ENCODE peak calls at places on chromosome 15, in nine cellular contexts. G is left ventricle myocardium inferior; B is Panc1; C is RWPE2; W is cardiac muscle cell; K is tibial nerve; Z is suprapubic skin; H is breast epithelium; O is CD8-positive, alpha-beta T cell. M is an unnamed sample.

GRCh38 chr15:60576515-60576914 is 97.6 kb upstream of the ICE2 start:
- DNase-seq in K (no peak), Z (no peak), B (no peak), C (no peak), W (no peak), G (no peak), H (no peak), O (no peak), M (no peak)

GRCh38 chr15:52527898-52528464 is 699 bp downstream of the MYO5A start:
- DNase-seq in O (peak), H (no peak), B (no peak), W (peak), G (no peak), C (no peak), Z (no peak), K (no peak), M (peak)

GRCh38 chr15:41219381-41219780 is 11.2 kb downstream of the EXD1 start:
- DNase-seq in Z (no peak), G (no peak), B (no peak), C (no peak), K (no peak), O (no peak), W (no peak), H (no peak), M (no peak)

GRCh38 chr15:31309893-31310606 is 16.6 kb upstream of the KLF13 start:
- DNase-seq in W (no peak), B (no peak), O (no peak), K (peak), H (peak), Z (no peak), C (no peak), G (no peak), M (no peak)

GRCh38 chr15:39661776-39662175 is 80.9 kb downstream of the THBS1 start:
- DNase-seq in B (no peak), H (no peak), O (no peak), Z (no peak), W (no peak), C (no peak), K (no peak), G (no peak), M (no peak)

GRCh38 chr15:90291679-90292356 is 26.3 kb downstream of the NGRN start:
- DNase-seq in B (no peak), H (no peak), G (no peak), O (no peak), C (no peak), K (no peak), W (peak), Z (no peak), M (no peak)

GRCh38 chr15:39113741-39114140 is 467.1 kb upstream of the THBS1 start:
- DNase-seq in H (no peak), K (no peak), W (no peak), B (no peak), Z (no peak), G (no peak), C (no peak), O (no peak), M (no peak)

GRCh38 chr15:51681303-51681963 is at the start of gene SCG3:
- DNase-seq in K (peak), W (peak), C (peak), Z (peak), B (no peak), H (no peak), G (peak), O (peak), M (peak)

GRCh38 chr15:60590935-60591490 is 112.1 kb upstream of the ICE2 start:
- DNase-seq in Z (peak), W (peak), B (no peak), O (peak), G (peak), H (peak), K (peak), C (peak), M (peak)

GRCh38 chr15:90683371-90683770 is 33.8 kb upstream of the BLM start:
- DNase-seq in Z (no peak), G (no peak), K (no peak), W (no peak), C (no peak), O (no peak), B (no peak), H (no peak), M (no peak)

GRCh38 chr15:39130556-39131379 is 450.1 kb upstream of the THBS1 start:
- DNase-seq in O (no peak), Z (no peak), C (no peak), G (no peak), B (no peak), W (no peak), H (no peak), K (no peak), M (no peak)

GRCh38 chr15:78749831-78750230 is 61.4 kb downstream of the ADAMTS7 start:
- DNase-seq in H (no peak), C (peak), B (no peak), K (no peak), O (no peak), W (no peak), G (no peak), Z (peak), M (peak)

GRCh38 chr15:78752492-78753358 is 58.5 kb downstream of the ADAMTS7 start:
- DNase-seq in K (no peak), G (no peak), O (no peak), C (peak), B (no peak), H (no peak), W (no peak), Z (peak), M (no peak)

GRCh38 chr15:78751602-78751979 is 59.7 kb downstream of the ADAMTS7 start:
- DNase-seq in G (no peak), B (no peak), Z (peak), O (no peak), H (no peak), K (no peak), W (no peak), C (peak), M (no peak)

GRCh38 chr15:78750566-78750965 is 60.7 kb downstream of the ADAMTS7 start:
- DNase-seq in W (no peak), K (no peak), G (no peak), C (peak), Z (peak), O (no peak), B (no peak), H (no peak), M (peak)
- H3K4me3 ChIP-seq in W (no peak), K (no peak), G (peak), C (no peak), Z (no peak), O (no peak), B (peak), H (peak), M (peak)

GRCh38 chr15:68730491-68731317 is 90.0 kb downstream of the ANP32A start:
- DNase-seq in C (no peak), K (no peak), H (no peak), G (peak), Z (no peak), W (peak), O (no peak), B (no peak), M (peak)
- H3K27ac ChIP-seq in C (no peak), K (no peak), H (peak), G (peak), Z (no peak), W (peak), O (no peak), B (no peak), M (peak)

DNA sequence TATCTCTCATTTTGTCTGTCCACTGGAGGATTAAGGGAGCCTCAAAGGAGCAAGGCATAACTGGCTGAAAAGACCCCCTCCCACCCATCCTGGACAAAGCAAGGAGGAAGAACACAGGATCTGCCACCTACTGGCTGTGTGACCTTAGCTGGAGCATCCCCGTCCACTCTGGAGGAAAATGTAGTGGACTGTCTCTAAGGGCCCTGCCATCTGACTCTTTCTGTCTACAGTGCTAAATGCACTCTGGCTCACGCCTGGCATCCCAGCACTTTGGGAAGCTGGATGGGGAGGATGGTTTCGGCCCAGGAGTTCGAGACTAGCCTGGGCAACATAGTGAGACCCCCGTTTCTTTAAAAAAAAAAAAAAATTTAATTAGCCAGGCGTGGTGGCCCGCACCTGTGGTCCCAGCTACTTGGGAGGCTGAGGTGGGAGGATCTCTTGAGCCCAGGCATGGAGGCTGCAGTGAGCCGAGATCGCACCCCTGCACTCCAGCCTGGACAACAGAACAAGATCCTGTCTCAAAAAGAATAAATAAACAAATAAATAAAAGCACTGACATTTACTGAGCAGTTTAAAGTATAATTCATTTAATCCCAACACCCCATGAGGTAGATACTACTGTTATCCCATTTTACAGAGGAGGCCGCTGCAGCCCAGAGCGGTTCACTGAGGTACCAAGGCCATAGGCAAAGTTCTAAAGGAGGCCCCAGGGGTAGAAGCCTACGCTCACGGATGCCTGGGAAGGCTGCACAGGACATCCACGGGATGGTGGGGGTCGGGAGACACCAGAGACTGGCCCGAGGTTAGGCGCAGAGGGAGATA is 1.1 kb downstream of the TBC1D2B start:
- DNase-seq in K (no peak), H (no peak), B (no peak), C (no peak), Z (no peak), O (no peak), W (no peak), G (no peak), M (no peak)
- TF ChIP-seq CTCF in K (no peak), H (no peak), B (peak), C (peak), Z (no peak), O (no peak), W (no peak), G (peak), M (peak)

DNA sequence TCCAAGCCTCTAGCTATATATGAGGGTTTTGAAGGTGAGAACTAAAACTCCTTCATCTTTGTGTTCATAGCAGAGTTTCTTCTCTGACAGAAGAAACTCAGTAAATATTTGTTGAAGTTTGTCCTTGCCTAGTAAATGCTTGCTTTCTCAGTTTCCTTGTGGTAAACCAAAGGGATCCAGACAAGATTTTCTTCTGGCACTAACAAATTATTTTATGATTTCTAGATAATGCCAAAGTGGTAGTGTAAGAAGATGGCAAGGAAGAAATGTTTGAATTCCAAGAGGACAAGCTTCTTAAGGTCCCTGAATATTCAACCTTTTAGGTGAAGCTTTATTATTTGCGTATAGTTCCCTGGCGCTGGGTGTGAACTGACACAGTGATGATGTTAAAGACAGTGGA is 14.4 kb downstream of the ARIH1 start:
- DNase-seq in C (no peak), G (no peak), O (no peak), B (no peak), W (no peak), H (no peak), K (no peak), Z (no peak), M (no peak)
- H3K4me3 ChIP-seq in C (no peak), G (no peak), O (no peak), B (no peak), W (no peak), H (no peak), K (no peak), Z (no peak), M (no peak)

GRCh38 chr15:44727462-44728231 is 8.7 kb upstream of the TRIM69 start:
- DNase-seq in K (no peak), W (no peak), H (no peak), Z (no peak), O (no peak), B (no peak), G (no peak), C (no peak), M (no peak)

GRCh38 chr15:44726136-44726535 is 10.2 kb upstream of the TRIM69 start:
- DNase-seq in H (no peak), B (no peak), G (no peak), Z (no peak), C (no peak), O (peak), W (no peak), K (no peak), M (no peak)

GRCh38 chr15:44728576-44729393 is 7.5 kb upstream of the TRIM69 start:
- DNase-seq in W (peak), C (peak), H (peak), Z (peak), O (peak), G (peak), K (peak), B (peak), M (peak)

GRCh38 chr15:44726568-44727461 is 9.5 kb upstream of the TRIM69 start:
- DNase-seq in C (no peak), H (peak), G (no peak), K (no peak), O (peak), Z (no peak), W (no peak), B (peak), M (no peak)

DNA sequence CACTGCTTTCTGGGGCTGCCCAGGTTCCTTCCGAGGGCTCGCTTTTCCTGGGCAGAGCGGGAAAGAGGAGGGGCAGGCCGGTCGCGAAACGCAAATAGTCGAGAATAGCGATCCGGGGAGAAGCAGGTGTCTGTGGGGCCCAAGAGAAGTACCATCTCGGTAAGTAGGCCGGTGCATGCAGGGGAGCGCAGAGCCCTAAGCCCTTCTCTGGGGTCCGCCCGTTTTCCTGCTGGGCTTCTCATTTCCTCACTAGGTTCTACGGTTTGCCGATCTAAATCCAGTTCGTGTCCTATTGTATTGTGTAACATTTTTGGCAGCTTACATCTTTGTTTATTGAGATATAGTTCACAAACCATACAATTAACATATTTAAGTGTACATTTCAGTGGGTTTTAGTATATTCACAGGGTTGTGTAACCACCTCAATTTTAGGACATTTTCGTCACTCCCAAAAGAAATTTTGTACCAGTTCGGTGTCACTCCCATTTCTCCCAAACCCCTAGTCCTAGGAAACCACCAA is 6.9 kb upstream of the TRIM69 start:
- DNase-seq in C (no peak), G (no peak), H (no peak), B (no peak), K (no peak), Z (peak), W (no peak), O (peak), M (peak)
- H3K27ac ChIP-seq in C (peak), G (peak), H (peak), B (peak), K (peak), Z (peak), W (peak), O (peak), M (peak)

GRCh38 chr15:91780387-91780786 is 73.1 kb upstream of the SLCO3A1 start:
- DNase-seq in Z (no peak), O (no peak), K (no peak), B (no peak), H (no peak), C (no peak), G (no peak), W (no peak), M (no peak)

GRCh38 chr15:91779960-91780359 is 73.5 kb upstream of the SLCO3A1 start:
- DNase-seq in W (no peak), Z (no peak), B (no peak), K (no peak), H (no peak), G (no peak), O (no peak), C (no peak), M (no peak)

DNA sequence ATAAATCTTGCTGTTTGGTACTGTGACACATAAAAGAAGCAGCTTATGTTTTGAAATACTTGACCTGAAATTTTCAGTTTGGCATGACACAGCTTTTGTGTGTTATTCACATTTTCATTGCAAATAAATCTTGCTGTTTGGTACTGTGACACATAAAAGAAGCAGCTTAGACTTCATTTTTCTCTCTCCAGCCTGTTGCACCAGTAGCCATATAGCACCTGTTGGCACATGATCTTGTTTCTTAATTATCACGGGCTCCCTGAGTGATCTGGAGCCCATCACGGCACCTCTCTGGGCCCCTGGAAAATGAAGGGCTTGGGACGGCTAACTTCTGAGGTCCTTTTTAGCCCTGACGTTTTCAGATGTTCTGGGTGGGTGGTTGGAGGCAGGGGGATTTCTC is 77.4 kb upstream of the SLCO3A1 start:
- DNase-seq in K (no peak), Z (no peak), B (no peak), W (no peak), O (no peak), C (no peak), G (no peak), H (no peak), M (no peak)
- TF ChIP-seq CTCF in K (no peak), Z (no peak), B (no peak), W (no peak), O (no peak), C (no peak), G (no peak), H (no peak), M (no peak)

GRCh38 chr15:28902856-28903255 is 17.1 kb downstream of the APBA2 start:
- DNase-seq in K (no peak), C (no peak), W (no peak), B (no peak), O (no peak), Z (no peak), H (no peak), G (no peak), M (no peak)
- H3K4me3 ChIP-seq in K (no peak), C (no peak), W (no peak), B (no peak), O (no peak), Z (no peak), H (no peak), G (no peak), M (no peak)

GRCh38 chr15:59443341-59444081 is 5.5 kb downstream of the FAM81A start:
- DNase-seq in W (no peak), B (no peak), Z (no peak), K (no peak), C (no peak), H (no peak), G (no peak), O (no peak), M (no peak)

GRCh38 chr15:59447367-59447766 is 9.4 kb downstream of the FAM81A start:
- DNase-seq in O (no peak), C (no peak), G (no peak), B (no peak), Z (no peak), K (no peak), H (no peak), W (no peak), M (no peak)

GRCh38 chr15:59444082-59444835 is 6.3 kb downstream of the FAM81A start:
- DNase-seq in H (no peak), W (peak), C (no peak), Z (no peak), O (no peak), B (no peak), G (no peak), K (no peak), M (no peak)

GRCh38 chr15:59448871-59449270 is 10.9 kb downstream of the FAM81A start:
- DNase-seq in G (no peak), K (no peak), O (no peak), Z (no peak), C (no peak), H (no peak), W (no peak), B (no peak), M (no peak)

GRCh38 chr15:59444980-59445500 is 7.1 kb downstream of the FAM81A start:
- DNase-seq in B (no peak), G (no peak), W (no peak), Z (no peak), K (no peak), C (no peak), O (no peak), H (no peak), M (no peak)
- H3K27ac ChIP-seq in B (no peak), G (no peak), W (no peak), Z (no peak), K (peak), C (no peak), O (no peak), H (peak), M (no peak)

GRCh38 chr15:25742008-25742407 is 121.1 kb downstream of the ATP10A start:
- DNase-seq in B (no peak), G (no peak), K (no peak), C (no peak), Z (no peak), H (no peak), O (no peak), W (no peak), M (no peak)

GRCh38 chr15:25738171-25738792 is 124.8 kb downstream of the ATP10A start:
- DNase-seq in B (no peak), O (no peak), K (no peak), C (no peak), W (no peak), G (no peak), H (no peak), Z (no peak), M (no peak)

GRCh38 chr15:25741253-25741575 is 121.9 kb downstream of the ATP10A start:
- DNase-seq in C (no peak), O (no peak), W (no peak), K (no peak), H (no peak), B (no peak), Z (no peak), G (no peak), M (no peak)

GRCh38 chr15:25740438-25741252 is 122.5 kb downstream of the ATP10A start:
- DNase-seq in C (no peak), H (no peak), K (no peak), Z (no peak), B (no peak), W (no peak), O (no peak), G (no peak), M (no peak)

DNA sequence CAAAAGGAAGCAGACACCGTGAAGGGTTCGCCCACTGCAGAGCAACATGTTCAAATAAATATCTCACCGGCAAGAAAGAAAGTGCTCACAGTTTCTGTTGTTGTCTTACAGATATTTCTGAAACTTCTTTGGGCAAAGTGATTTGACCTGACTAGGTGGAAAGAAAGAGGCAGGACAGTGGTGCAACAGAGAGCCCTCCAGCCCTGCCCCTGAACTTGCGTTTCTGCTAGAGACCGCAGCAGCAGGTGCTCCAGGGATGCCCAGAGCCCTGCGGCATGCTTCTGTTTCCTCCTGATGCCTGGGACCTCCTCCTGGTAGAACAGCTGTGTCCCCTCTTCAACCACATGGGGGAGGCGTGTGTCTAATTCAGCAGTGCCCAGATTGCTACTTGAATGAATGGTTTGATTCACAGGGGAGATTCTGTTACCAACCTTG is 123.4 kb downstream of the ATP10A start:
- DNase-seq in K (no peak), G (no peak), B (no peak), H (no peak), Z (no peak), W (peak), C (no peak), O (peak), M (no peak)
- TF ChIP-seq CTCF in K (peak), G (peak), B (no peak), H (no peak), Z (no peak), W (peak), C (peak), O (peak), M (no peak)